ENCODE peak calls at places on chromosomes 7 and 10, in nine cellular contexts. F is ELF-1; S is stimulated activated naive CD8-positive, alpha-beta T cell treated with anti-CD3 and anti-CD28 coated beads, Interleukin-15, Interleukin-2, amounts not matched to agents 100 U/mL and 50 U/mL, for 24 hours; P is NCI-H510A treated with DMSO at 0.1 percent for 48 hours; D is WTC11; C is renal cortical epithelial cell; W is erythroblast; R is NCI-H2081; T is nephron progenitor cell. G is an unnamed sample.

GRCh38 chr7:20598479-20599419 is 16.7 kb upstream of the ABCB5 start:
- DNase-seq in F (no peak), S (no peak), P (peak), D (no peak), C (peak), W (peak), R (peak), T (peak), G (no peak)

GRCh38 chr7:20561466-20561865 is 54.0 kb upstream of the ABCB5 start:
- DNase-seq in F (no peak), S (no peak), P (no peak), D (no peak), C (peak), W (no peak), R (no peak), T (no peak), G (no peak)

GRCh38 chr7:101987494-101987893 is 170.1 kb downstream of the CUX1 start:
- DNase-seq in F (no peak), S (no peak), P (no peak), D (no peak), C (no peak), W (no peak), R (no peak), T (no peak), G (no peak)

GRCh38 chr7:112118581-112119566 is 87.3 kb downstream of the DOCK4 start:
- DNase-seq in F (no peak), S (no peak), P (no peak), D (no peak), C (no peak), W (no peak), R (no peak), T (no peak), G (no peak)

GRCh38 chr10:6064119-6064518 is 2.0 kb upstream of the IL2RA start:
- DNase-seq in F (no peak), S (no peak), P (no peak), D (no peak), C (no peak), W (no peak), R (no peak), T (no peak), G (no peak)

GRCh38 chr10:11525503-11525902 is 85.9 kb downstream of the USP6NL start:
- DNase-seq in F (no peak), S (no peak), P (no peak), D (no peak), C (no peak), W (no peak), R (no peak), T (no peak), G (no peak)

GRCh38 chr7:111329367-111330234 is 232.7 kb downstream of the IMMP2L start:
- DNase-seq in F (no peak), S (no peak), P (no peak), D (no peak), C (peak), W (peak), R (no peak), T (no peak), G (no peak)

GRCh38 chr7:30563326-30563942 is 31.2 kb upstream of the GARS1 start:
- DNase-seq in F (no peak), S (no peak), P (no peak), D (no peak), C (peak), W (no peak), R (no peak), T (no peak), G (no peak)

GRCh38 chr10:26457088-26457487 is 18.9 kb downstream of the APBB1IP start:
- DNase-seq in F (no peak), S (no peak), P (no peak), D (no peak), C (no peak), W (no peak), R (no peak), T (no peak), G (no peak)

GRCh38 chr7:66281678-66282593 is 76.8 kb downstream of the TPST1 start:
- DNase-seq in F (peak), S (no peak), P (no peak), D (no peak), C (peak), W (peak), R (no peak), T (no peak), G (no peak)